ENCODE peak calls at places on chromosomes 5 and 9, in seven cellular contexts. One of them, this sample, is unnamed. For H3K9me3 and H3K4me1, the result is how much of the 10 kb centered on the place peaks cover.

GRCh38 chr5:119123280-119123679 is 52.4 kb downstream of the DMXL1 start:
- DNase-seq in A673: no peak
- DNase-seq in tibial artery: no peak
- DNase-seq in HepG2: no peak
- DNase-seq in adrenal gland: no peak
- DNase-seq in CD8-positive, alpha-beta T cell: no peak
- DNase-seq in OCI-LY7: no peak
- DNase-seq in this sample: no peak

GRCh38 chr9:33852216-33852826 is 35.4 kb downstream of the UBE2R2 start:
- DNase-seq in A673: peak
- DNase-seq in OCI-LY7: peak
- DNase-seq in adrenal gland: peak
- DNase-seq in tibial artery: peak
- DNase-seq in HepG2: peak
- DNase-seq in CD8-positive, alpha-beta T cell: peak
- DNase-seq in this sample: peak

GRCh38 chr5:83471405-83472212 is at the start of gene VCAN:
- DNase-seq in HepG2: no peak
- DNase-seq in tibial artery: peak
- DNase-seq in OCI-LY7: no peak
- DNase-seq in A673: peak
- DNase-seq in CD8-positive, alpha-beta T cell: no peak
- DNase-seq in adrenal gland: peak
- DNase-seq in this sample: peak

GRCh38 chr9:124180557-124180956 is 77.2 kb upstream of the NEK6 start:
- DNase-seq in tibial artery: peak
- DNase-seq in OCI-LY7: no peak
- DNase-seq in HepG2: no peak
- DNase-seq in CD8-positive, alpha-beta T cell: no peak
- DNase-seq in A673: peak
- DNase-seq in adrenal gland: peak
- DNase-seq in this sample: no peak

GRCh38 chr9:82132024-82132423 is 143.5 kb downstream of the SPATA31D1 start:
- DNase-seq in HepG2: no peak
- DNase-seq in CD8-positive, alpha-beta T cell: no peak
- DNase-seq in OCI-LY7: peak
- DNase-seq in A673: no peak
- DNase-seq in adrenal gland: no peak
- DNase-seq in tibial artery: no peak
- DNase-seq in this sample: no peak

GRCh38 chr9:131046581-131047202 is 37.7 kb downstream of the LAMC3 start:
- DNase-seq in tibial artery: no peak
- DNase-seq in OCI-LY7: peak
- DNase-seq in CD8-positive, alpha-beta T cell: peak
- DNase-seq in adrenal gland: peak
- DNase-seq in A673: peak
- DNase-seq in HepG2: peak
- DNase-seq in this sample: peak

GRCh38 chr5:136007271-136007670 is 21.5 kb upstream of the TGFBI start:
- DNase-seq in adrenal gland: no peak
- DNase-seq in tibial artery: no peak
- DNase-seq in CD8-positive, alpha-beta T cell: no peak
- DNase-seq in A673: peak
- DNase-seq in HepG2: peak
- DNase-seq in OCI-LY7: no peak
- DNase-seq in this sample: no peak

GRCh38 chr9:126915281-126915816 is 767 bp downstream of the RALGPS1 start:
- DNase-seq in CD8-positive, alpha-beta T cell: peak
- DNase-seq in OCI-LY7: peak
- DNase-seq in HepG2: no peak
- DNase-seq in adrenal gland: no peak
- DNase-seq in A673: no peak
- DNase-seq in tibial artery: peak
- DNase-seq in this sample: peak

GRCh38 chr9:110669439-110669838 is 848 bp downstream of the MUSK start:
- DNase-seq in adrenal gland: no peak
- DNase-seq in OCI-LY7: no peak
- DNase-seq in HepG2: no peak
- DNase-seq in CD8-positive, alpha-beta T cell: no peak
- DNase-seq in A673: no peak
- DNase-seq in tibial artery: no peak
- DNase-seq in this sample: no peak

GRCh38 chr5:61055434-61056006 is 106.7 kb downstream of the SMIM15 start:
- DNase-seq in A673: peak
- DNase-seq in CD8-positive, alpha-beta T cell: no peak
- DNase-seq in tibial artery: no peak
- DNase-seq in adrenal gland: no peak
- DNase-seq in OCI-LY7: peak
- DNase-seq in HepG2: peak
- DNase-seq in this sample: no peak

GRCh38 chr9:18331808-18332209 is 142.1 kb upstream of the ADAMTSL1 start:
- DNase-seq in OCI-LY7: no peak
- DNase-seq in CD8-positive, alpha-beta T cell: no peak
- DNase-seq in adrenal gland: no peak
- DNase-seq in tibial artery: no peak
- DNase-seq in A673: no peak
- DNase-seq in HepG2: no peak
- DNase-seq in this sample: no peak

GRCh38 chr9:137619240-137620090 is 660 bp downstream of the EHMT1 start:
- DNase-seq in OCI-LY7: peak
- DNase-seq in tibial artery: peak
- DNase-seq in CD8-positive, alpha-beta T cell: no peak
- DNase-seq in adrenal gland: peak
- DNase-seq in A673: peak
- DNase-seq in HepG2: no peak
- DNase-seq in this sample: peak

GRCh38 chr9:69431203-69431602 is 106.2 kb downstream of the ENTREP1 start:
- DNase-seq in OCI-LY7: no peak
- DNase-seq in adrenal gland: no peak
- DNase-seq in HepG2: no peak
- DNase-seq in A673: no peak
- DNase-seq in CD8-positive, alpha-beta T cell: no peak
- DNase-seq in tibial artery: no peak
- DNase-seq in this sample: no peak

GRCh38 chr9:115289757-115290208 is 171.8 kb upstream of the TNC start:
- DNase-seq in HepG2: no peak
- DNase-seq in CD8-positive, alpha-beta T cell: no peak
- DNase-seq in adrenal gland: no peak
- DNase-seq in OCI-LY7: no peak
- DNase-seq in A673: peak
- DNase-seq in tibial artery: no peak
- DNase-seq in this sample: no peak

GRCh38 chr9:94971378-94972131 is 245.1 kb downstream of the AOPEP start:
- DNase-seq in CD8-positive, alpha-beta T cell: no peak
- DNase-seq in adrenal gland: no peak
- DNase-seq in A673: no peak
- DNase-seq in HepG2: peak
- DNase-seq in tibial artery: no peak
- DNase-seq in OCI-LY7: no peak
- DNase-seq in this sample: no peak

GRCh38 chr5:93585054-93585751 is 2.2 kb downstream of the NR2F1 start:
- DNase-seq in tibial artery: no peak
- DNase-seq in CD8-positive, alpha-beta T cell: no peak
- DNase-seq in HepG2: no peak
- DNase-seq in OCI-LY7: no peak
- DNase-seq in A673: peak
- DNase-seq in adrenal gland: peak
- DNase-seq in this sample: no peak

GRCh38 chr5:116455061-116455460 is 119.6 kb downstream of the SEMA6A start:
- DNase-seq in adrenal gland: no peak
- DNase-seq in HepG2: no peak
- DNase-seq in OCI-LY7: no peak
- DNase-seq in CD8-positive, alpha-beta T cell: no peak
- DNase-seq in A673: no peak
- DNase-seq in tibial artery: no peak
- DNase-seq in this sample: no peak

GRCh38 chr9:109861499-109861898 is 81.5 kb downstream of the PALM2AKAP2 start:
- DNase-seq in tibial artery: no peak
- DNase-seq in adrenal gland: no peak
- DNase-seq in HepG2: no peak
- DNase-seq in CD8-positive, alpha-beta T cell: no peak
- DNase-seq in A673: no peak
- DNase-seq in OCI-LY7: no peak
- DNase-seq in this sample: no peak

GRCh38 chr5:27158171-27158570 is 119.8 kb upstream of the CDH9 start:
- DNase-seq in tibial artery: no peak
- DNase-seq in A673: no peak
- DNase-seq in OCI-LY7: no peak
- DNase-seq in HepG2: no peak
- DNase-seq in adrenal gland: no peak
- DNase-seq in CD8-positive, alpha-beta T cell: no peak
- DNase-seq in this sample: no peak

DNA sequence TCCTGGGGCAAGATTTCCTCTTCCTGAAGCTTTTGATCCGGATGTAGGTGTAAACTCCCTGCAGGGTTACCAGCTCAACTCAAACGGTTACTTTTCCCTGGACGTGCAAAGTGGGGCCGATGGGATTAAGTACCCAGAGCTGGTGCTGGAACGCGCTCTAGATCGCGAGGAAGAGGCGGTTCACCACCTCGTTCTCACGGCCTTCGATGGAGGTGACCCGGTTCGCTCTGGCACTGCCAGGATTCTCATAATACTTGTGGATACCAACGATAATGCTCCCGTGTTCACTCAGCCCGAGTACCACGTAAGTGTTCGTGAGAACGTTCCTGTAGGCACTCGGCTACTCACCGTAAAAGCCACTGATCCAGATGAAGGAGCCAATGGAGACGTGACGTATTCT is 820 bp downstream of the PCDHGA4 start:
- DNase-seq in OCI-LY7: no peak
- DNase-seq in HepG2: no peak
- DNase-seq in adrenal gland: no peak
- DNase-seq in tibial artery: no peak
- DNase-seq in CD8-positive, alpha-beta T cell: no peak
- DNase-seq in A673: no peak
- DNase-seq in this sample: no peak
- H3K9me3 ChIP-seq in OCI-LY7: under half
- H3K9me3 ChIP-seq in HepG2: under half
- H3K9me3 ChIP-seq in adrenal gland: under half
- H3K9me3 ChIP-seq in tibial artery: under half
- H3K9me3 ChIP-seq in CD8-positive, alpha-beta T cell: under half
- H3K9me3 ChIP-seq in A673: under half
- H3K9me3 ChIP-seq in this sample: under half

DNA sequence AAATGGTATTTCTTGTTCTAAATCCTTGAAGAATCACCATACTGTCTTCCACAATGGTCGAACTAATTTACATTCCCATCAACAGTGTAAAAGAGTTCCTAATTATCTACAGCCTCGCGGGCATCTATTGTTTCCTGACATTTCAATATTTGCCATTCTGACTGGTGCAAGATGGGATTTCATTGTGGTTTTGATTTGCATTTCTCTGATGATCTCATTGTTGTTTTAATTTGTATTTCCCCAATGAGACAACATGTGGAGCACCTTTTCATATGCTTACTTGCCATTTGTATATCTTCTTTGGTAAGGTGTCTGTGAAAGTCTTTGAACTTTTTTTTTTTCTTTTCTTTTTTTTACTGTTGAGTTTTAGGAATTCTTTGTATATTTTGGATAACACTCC is 473.6 kb downstream of the KCTD16 start:
- DNase-seq in OCI-LY7: no peak
- DNase-seq in HepG2: no peak
- DNase-seq in A673: no peak
- DNase-seq in CD8-positive, alpha-beta T cell: no peak
- DNase-seq in tibial artery: no peak
- DNase-seq in adrenal gland: no peak
- DNase-seq in this sample: no peak
- TF ChIP-seq CTCF in OCI-LY7: no peak
- TF ChIP-seq CTCF in HepG2: no peak
- TF ChIP-seq CTCF in A673: no peak
- TF ChIP-seq CTCF in CD8-positive, alpha-beta T cell: no peak
- TF ChIP-seq CTCF in tibial artery: no peak
- TF ChIP-seq CTCF in adrenal gland: no peak
- TF ChIP-seq CTCF in this sample: no peak

GRCh38 chr5:172642046-172642409 is 965 bp downstream of the NEURL1B start:
- DNase-seq in tibial artery: no peak
- DNase-seq in adrenal gland: no peak
- DNase-seq in CD8-positive, alpha-beta T cell: no peak
- DNase-seq in OCI-LY7: no peak
- DNase-seq in A673: no peak
- DNase-seq in HepG2: no peak
- DNase-seq in this sample: no peak

GRCh38 chr5:172640139-172640538 is 924 bp upstream of the NEURL1B start:
- DNase-seq in A673: no peak
- DNase-seq in adrenal gland: no peak
- DNase-seq in HepG2: no peak
- DNase-seq in tibial artery: peak
- DNase-seq in CD8-positive, alpha-beta T cell: no peak
- DNase-seq in OCI-LY7: no peak
- DNase-seq in this sample: no peak

GRCh38 chr5:172642511-172642910 is 1.4 kb downstream of the NEURL1B start:
- DNase-seq in HepG2: no peak
- DNase-seq in adrenal gland: no peak
- DNase-seq in tibial artery: no peak
- DNase-seq in CD8-positive, alpha-beta T cell: no peak
- DNase-seq in OCI-LY7: no peak
- DNase-seq in A673: no peak
- DNase-seq in this sample: no peak

GRCh38 chr5:172641359-172642045 is 439 bp downstream of the NEURL1B start:
- DNase-seq in HepG2: no peak
- DNase-seq in CD8-positive, alpha-beta T cell: no peak
- DNase-seq in adrenal gland: no peak
- DNase-seq in OCI-LY7: peak
- DNase-seq in tibial artery: no peak
- DNase-seq in A673: peak
- DNase-seq in this sample: no peak

GRCh38 chr5:172640822-172641358 is at the start of gene NEURL1B:
- DNase-seq in adrenal gland: peak
- DNase-seq in HepG2: peak
- DNase-seq in OCI-LY7: peak
- DNase-seq in CD8-positive, alpha-beta T cell: peak
- DNase-seq in tibial artery: peak
- DNase-seq in A673: peak
- DNase-seq in this sample: peak
- H3K4me1 ChIP-seq in adrenal gland: under half
- H3K4me1 ChIP-seq in HepG2: under half
- H3K4me1 ChIP-seq in OCI-LY7: under half
- H3K4me1 ChIP-seq in CD8-positive, alpha-beta T cell: under half
- H3K4me1 ChIP-seq in tibial artery: half or more
- H3K4me1 ChIP-seq in A673: under half
- H3K4me1 ChIP-seq in this sample: under half

GRCh38 chr5:175867587-175868347 is 3.6 kb upstream of the CPLX2 start:
- DNase-seq in OCI-LY7: peak
- DNase-seq in adrenal gland: peak
- DNase-seq in A673: peak
- DNase-seq in CD8-positive, alpha-beta T cell: no peak
- DNase-seq in HepG2: peak
- DNase-seq in tibial artery: no peak
- DNase-seq in this sample: no peak

GRCh38 chr5:175866377-175866907 is 4.9 kb upstream of the CPLX2 start:
- DNase-seq in tibial artery: no peak
- DNase-seq in A673: no peak
- DNase-seq in adrenal gland: no peak
- DNase-seq in OCI-LY7: no peak
- DNase-seq in HepG2: peak
- DNase-seq in CD8-positive, alpha-beta T cell: no peak
- DNase-seq in this sample: no peak

GRCh38 chr5:175868348-175868723 is 3.0 kb upstream of the CPLX2 start:
- DNase-seq in A673: no peak
- DNase-seq in CD8-positive, alpha-beta T cell: no peak
- DNase-seq in HepG2: no peak
- DNase-seq in OCI-LY7: no peak
- DNase-seq in tibial artery: no peak
- DNase-seq in adrenal gland: no peak
- DNase-seq in this sample: no peak

GRCh38 chr5:175870820-175871447 is 444 bp upstream of the CPLX2 start:
- DNase-seq in CD8-positive, alpha-beta T cell: no peak
- DNase-seq in A673: no peak
- DNase-seq in OCI-LY7: no peak
- DNase-seq in HepG2: no peak
- DNase-seq in tibial artery: no peak
- DNase-seq in adrenal gland: no peak
- DNase-seq in this sample: no peak

GRCh38 chr5:175868996-175869638 is 2.3 kb upstream of the CPLX2 start:
- DNase-seq in adrenal gland: no peak
- DNase-seq in tibial artery: no peak
- DNase-seq in OCI-LY7: no peak
- DNase-seq in A673: no peak
- DNase-seq in HepG2: no peak
- DNase-seq in CD8-positive, alpha-beta T cell: no peak
- DNase-seq in this sample: no peak
- H3K9me3 ChIP-seq in adrenal gland: under half
- H3K9me3 ChIP-seq in tibial artery: under half
- H3K9me3 ChIP-seq in OCI-LY7: under half
- H3K9me3 ChIP-seq in A673: under half
- H3K9me3 ChIP-seq in HepG2: under half
- H3K9me3 ChIP-seq in CD8-positive, alpha-beta T cell: under half
- H3K9me3 ChIP-seq in this sample: under half